ENCODE peak calls at places on chromosomes 11 and 22, in five cellular contexts. One of them, this sample, is unnamed.

GRCh38 chr11:9260182-9261146 is 4.7 kb downstream of the DENND5A start:
- DNase-seq in HCT116: no peak
- DNase-seq in fibroblast of lung: no peak
- DNase-seq in H1: no peak
- DNase-seq in mammary epithelial cell: no peak
- DNase-seq in this sample: peak

GRCh38 chr11:111944139-111944538 is 7.0 kb downstream of the DIXDC1 start:
- DNase-seq in H1: no peak
- DNase-seq in fibroblast of lung: peak
- DNase-seq in mammary epithelial cell: peak
- DNase-seq in HCT116: no peak
- DNase-seq in this sample: peak

GRCh38 chr11:105000797-105001196 is 22.2 kb downstream of the CASP5 start:
- DNase-seq in H1: no peak
- DNase-seq in HCT116: peak
- DNase-seq in fibroblast of lung: no peak
- DNase-seq in mammary epithelial cell: no peak
- DNase-seq in this sample: no peak

GRCh38 chr22:31102441-31103081 is 4.8 kb downstream of the SELENOM start:
- DNase-seq in HCT116: no peak
- DNase-seq in fibroblast of lung: peak
- DNase-seq in mammary epithelial cell: peak
- DNase-seq in H1: no peak
- DNase-seq in this sample: peak

GRCh38 chr11:30172872-30173271 is 57.9 kb upstream of the FSHB start:
- DNase-seq in HCT116: no peak
- DNase-seq in H1: no peak
- DNase-seq in mammary epithelial cell: no peak
- DNase-seq in fibroblast of lung: no peak
- DNase-seq in this sample: no peak

GRCh38 chr11:132217856-132218255 is 847.4 kb downstream of the NTM start:
- DNase-seq in fibroblast of lung: no peak
- DNase-seq in H1: no peak
- DNase-seq in mammary epithelial cell: no peak
- DNase-seq in HCT116: no peak
- DNase-seq in this sample: no peak

GRCh38 chr11:116776522-116776984 is 3.8 kb upstream of the BUD13 start:
- DNase-seq in HCT116: no peak
- DNase-seq in H1: no peak
- DNase-seq in fibroblast of lung: no peak
- DNase-seq in mammary epithelial cell: no peak
- DNase-seq in this sample: no peak

GRCh38 chr22:25453557-25453956 is 110.9 kb upstream of the GRK3 start:
- DNase-seq in HCT116: no peak
- DNase-seq in fibroblast of lung: no peak
- DNase-seq in mammary epithelial cell: no peak
- DNase-seq in H1: no peak
- DNase-seq in this sample: no peak

GRCh38 chr11:46478196-46478595 is 86.6 kb upstream of the CHRM4 start:
- DNase-seq in H1: no peak
- DNase-seq in fibroblast of lung: no peak
- DNase-seq in mammary epithelial cell: no peak
- DNase-seq in HCT116: no peak
- DNase-seq in this sample: no peak

GRCh38 chr11:46248270-46249102 is 29.0 kb upstream of the CREB3L1 start:
- DNase-seq in mammary epithelial cell: peak
- DNase-seq in H1: no peak
- DNase-seq in fibroblast of lung: peak
- DNase-seq in HCT116: peak
- DNase-seq in this sample: peak

GRCh38 chr22:31230871-31231621 is 18.9 kb downstream of the LIMK2 start:
- DNase-seq in H1: no peak
- DNase-seq in fibroblast of lung: peak
- DNase-seq in mammary epithelial cell: peak
- DNase-seq in HCT116: no peak
- DNase-seq in this sample: peak

GRCh38 chr11:76307416-76307815 is 73.5 kb downstream of the THAP12 start:
- DNase-seq in mammary epithelial cell: no peak
- DNase-seq in HCT116: no peak
- DNase-seq in H1: no peak
- DNase-seq in fibroblast of lung: no peak
- DNase-seq in this sample: peak

GRCh38 chr11:125449586-125449985 is 46.5 kb downstream of the FEZ1 start:
- DNase-seq in H1: no peak
- DNase-seq in fibroblast of lung: no peak
- DNase-seq in mammary epithelial cell: no peak
- DNase-seq in HCT116: no peak
- DNase-seq in this sample: no peak

GRCh38 chr22:46674367-46674781 is 54.2 kb downstream of the GRAMD4 start:
- DNase-seq in HCT116: no peak
- DNase-seq in fibroblast of lung: no peak
- DNase-seq in H1: no peak
- DNase-seq in mammary epithelial cell: no peak
- DNase-seq in this sample: no peak

GRCh38 chr11:45089251-45089650 is 57.2 kb upstream of the PRDM11 start:
- DNase-seq in HCT116: no peak
- DNase-seq in fibroblast of lung: peak
- DNase-seq in H1: no peak
- DNase-seq in mammary epithelial cell: peak
- DNase-seq in this sample: peak

GRCh38 chr11:92070026-92070889 is 154.4 kb upstream of the FAT3 start:
- DNase-seq in mammary epithelial cell: peak
- DNase-seq in H1: no peak
- DNase-seq in HCT116: no peak
- DNase-seq in fibroblast of lung: peak
- DNase-seq in this sample: no peak

GRCh38 chr11:11580831-11581492 is 40.8 kb downstream of the GALNT18 start:
- DNase-seq in mammary epithelial cell: peak
- DNase-seq in fibroblast of lung: no peak
- DNase-seq in HCT116: no peak
- DNase-seq in H1: no peak
- DNase-seq in this sample: no peak

GRCh38 chr11:69048718-69049489 is at the start of gene TPCN2:
- DNase-seq in mammary epithelial cell: peak
- DNase-seq in H1: peak
- DNase-seq in HCT116: peak
- DNase-seq in fibroblast of lung: peak
- DNase-seq in this sample: peak
- H3K4me2 ChIP-seq in mammary epithelial cell: peak
- H3K4me2 ChIP-seq in H1: peak
- H3K4me2 ChIP-seq in HCT116: peak
- H3K4me2 ChIP-seq in fibroblast of lung: peak
- H3K4me2 ChIP-seq in this sample: peak

GRCh38 chr11:126483796-126484195 is 128.3 kb downstream of the ST3GAL4 start:
- DNase-seq in H1: no peak
- DNase-seq in mammary epithelial cell: no peak
- DNase-seq in fibroblast of lung: no peak
- DNase-seq in HCT116: no peak
- DNase-seq in this sample: no peak
- H3K4me2 ChIP-seq in H1: no peak
- H3K4me2 ChIP-seq in mammary epithelial cell: no peak
- H3K4me2 ChIP-seq in fibroblast of lung: no peak
- H3K4me2 ChIP-seq in HCT116: no peak
- H3K4me2 ChIP-seq in this sample: no peak

GRCh38 chr11:47750725-47751124 is 16.4 kb downstream of the FNBP4 start:
- DNase-seq in mammary epithelial cell: no peak
- DNase-seq in fibroblast of lung: no peak
- DNase-seq in HCT116: no peak
- DNase-seq in H1: no peak
- DNase-seq in this sample: no peak
- H3K4me2 ChIP-seq in mammary epithelial cell: no peak
- H3K4me2 ChIP-seq in fibroblast of lung: no peak
- H3K4me2 ChIP-seq in HCT116: no peak
- H3K4me2 ChIP-seq in H1: no peak
- H3K4me2 ChIP-seq in this sample: no peak

DNA sequence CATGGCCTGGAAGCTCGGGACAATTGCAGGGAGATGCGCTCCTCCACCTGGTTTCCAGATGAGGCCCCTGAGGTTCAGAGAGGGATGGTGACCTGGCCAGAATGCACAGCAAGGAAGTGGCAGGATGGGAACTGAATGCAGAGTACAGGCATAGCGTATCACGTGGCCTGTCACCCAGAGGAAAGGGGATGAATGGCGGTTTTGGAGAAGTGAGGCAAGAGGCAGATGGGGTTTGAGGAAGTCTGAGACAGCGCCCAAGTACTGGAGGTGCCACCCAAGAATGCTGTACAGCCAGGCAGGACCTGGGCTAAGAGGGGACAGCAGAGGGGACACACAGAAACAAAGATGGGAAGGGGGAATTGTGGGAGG is 4.9 kb downstream of the RAB3IL1 start:
- DNase-seq in HCT116: no peak
- DNase-seq in mammary epithelial cell: no peak
- DNase-seq in fibroblast of lung: no peak
- DNase-seq in H1: no peak
- DNase-seq in this sample: no peak
- H3K4me2 ChIP-seq in HCT116: no peak
- H3K4me2 ChIP-seq in mammary epithelial cell: no peak
- H3K4me2 ChIP-seq in fibroblast of lung: no peak
- H3K4me2 ChIP-seq in H1: no peak
- H3K4me2 ChIP-seq in this sample: no peak

GRCh38 chr11:794013-794765 is 3.9 kb downstream of the SLC25A22 start:
- DNase-seq in H1: no peak
- DNase-seq in mammary epithelial cell: no peak
- DNase-seq in HCT116: no peak
- DNase-seq in fibroblast of lung: no peak
- DNase-seq in this sample: no peak
- H3K4me2 ChIP-seq in H1: no peak
- H3K4me2 ChIP-seq in mammary epithelial cell: no peak
- H3K4me2 ChIP-seq in HCT116: peak
- H3K4me2 ChIP-seq in fibroblast of lung: peak
- H3K4me2 ChIP-seq in this sample: no peak

GRCh38 chr11:33135216-33135615 is 26.1 kb downstream of the CSTF3 start:
- DNase-seq in mammary epithelial cell: no peak
- DNase-seq in fibroblast of lung: peak
- DNase-seq in HCT116: no peak
- DNase-seq in H1: no peak
- DNase-seq in this sample: peak

GRCh38 chr11:33133761-33134160 is 27.5 kb downstream of the CSTF3 start:
- DNase-seq in mammary epithelial cell: no peak
- DNase-seq in H1: no peak
- DNase-seq in fibroblast of lung: no peak
- DNase-seq in HCT116: no peak
- DNase-seq in this sample: no peak

GRCh38 chr11:33132510-33132909 is 28.8 kb downstream of the CSTF3 start:
- DNase-seq in fibroblast of lung: no peak
- DNase-seq in HCT116: no peak
- DNase-seq in H1: no peak
- DNase-seq in mammary epithelial cell: no peak
- DNase-seq in this sample: no peak

GRCh38 chr11:33135768-33136443 is 25.4 kb downstream of the CSTF3 start:
- DNase-seq in H1: no peak
- DNase-seq in fibroblast of lung: no peak
- DNase-seq in mammary epithelial cell: no peak
- DNase-seq in HCT116: no peak
- DNase-seq in this sample: no peak
- H3K4me2 ChIP-seq in H1: no peak
- H3K4me2 ChIP-seq in fibroblast of lung: no peak
- H3K4me2 ChIP-seq in mammary epithelial cell: no peak
- H3K4me2 ChIP-seq in HCT116: no peak
- H3K4me2 ChIP-seq in this sample: peak

DNA sequence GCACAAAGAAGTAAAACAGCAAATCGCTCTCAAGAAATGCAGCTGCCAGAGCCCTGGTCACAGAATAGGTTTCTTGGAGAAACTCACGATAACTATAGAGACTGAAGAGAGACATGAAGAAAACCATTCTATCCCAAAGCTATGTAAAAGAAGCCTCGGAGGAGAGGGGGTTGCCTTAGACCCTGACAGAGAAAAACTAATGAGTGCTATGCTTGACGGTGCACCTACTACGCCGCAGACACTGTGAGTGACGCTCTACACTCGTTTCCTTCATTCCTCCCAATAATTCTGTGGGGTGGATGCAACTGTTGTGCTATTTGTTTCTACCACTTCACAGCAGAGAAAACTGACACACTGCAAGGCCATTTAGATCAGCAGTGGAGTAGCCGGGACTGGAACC is 121.8 kb downstream of the ETS1 start:
- DNase-seq in H1: no peak
- DNase-seq in fibroblast of lung: no peak
- DNase-seq in mammary epithelial cell: no peak
- DNase-seq in HCT116: no peak
- DNase-seq in this sample: no peak
- H3K4me2 ChIP-seq in H1: no peak
- H3K4me2 ChIP-seq in fibroblast of lung: no peak
- H3K4me2 ChIP-seq in mammary epithelial cell: no peak
- H3K4me2 ChIP-seq in HCT116: no peak
- H3K4me2 ChIP-seq in this sample: no peak

GRCh38 chr22:37618674-37619073 is 10.0 kb downstream of the GGA1 start:
- DNase-seq in mammary epithelial cell: no peak
- DNase-seq in HCT116: no peak
- DNase-seq in H1: no peak
- DNase-seq in fibroblast of lung: no peak
- DNase-seq in this sample: peak
- H3K4me2 ChIP-seq in mammary epithelial cell: no peak
- H3K4me2 ChIP-seq in HCT116: no peak
- H3K4me2 ChIP-seq in H1: no peak
- H3K4me2 ChIP-seq in fibroblast of lung: no peak
- H3K4me2 ChIP-seq in this sample: no peak

DNA sequence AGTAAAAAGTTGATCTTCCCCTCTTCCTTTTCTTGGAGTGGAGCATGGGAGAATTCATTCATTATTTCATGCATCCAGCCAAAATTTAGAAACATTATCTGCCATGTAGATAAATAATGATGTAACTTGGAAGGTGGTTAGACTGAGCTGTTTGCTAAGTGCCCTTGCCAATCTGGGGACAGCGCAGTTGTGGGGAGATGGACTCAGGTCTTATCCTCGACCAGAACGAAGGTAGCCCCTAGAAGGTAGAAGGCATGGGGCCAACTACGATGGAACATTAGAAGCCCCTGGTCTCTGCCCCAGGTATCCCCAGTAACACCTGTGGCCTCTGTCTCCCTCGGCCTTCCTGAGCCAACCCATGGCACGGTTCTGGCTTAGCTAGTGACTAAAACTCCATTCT is 53.0 kb upstream of the TIMP3 start:
- DNase-seq in fibroblast of lung: no peak
- DNase-seq in H1: no peak
- DNase-seq in HCT116: no peak
- DNase-seq in mammary epithelial cell: no peak
- DNase-seq in this sample: no peak
- H3K4me2 ChIP-seq in fibroblast of lung: no peak
- H3K4me2 ChIP-seq in H1: no peak
- H3K4me2 ChIP-seq in HCT116: no peak
- H3K4me2 ChIP-seq in mammary epithelial cell: no peak
- H3K4me2 ChIP-seq in this sample: no peak

This sample was measured in osteoblast.